ENCODE peak calls at places on chromosomes 3 and 15, in nine cellular contexts. Y, Z, S, D, Q, V, U, F and K are unnamed samples.

GRCh38 chr3:66485291-66485968 is 15.4 kb downstream of the LRIG1 start:
- DNase-seq in Y (peak), Z (no peak), S (no peak), D (no peak), Q (peak), V (no peak), U (no peak), F (no peak), K (no peak)

GRCh38 chr3:15063656-15064286 is 1.3 kb downstream of the MRPS25 start:
- DNase-seq in Y (no peak), Z (no peak), S (no peak), D (no peak), Q (no peak), V (no peak), U (no peak), F (no peak), K (no peak)

GRCh38 chr3:192916455-192917257 is 1.0 kb downstream of the MB21D2 start:
- DNase-seq in Y (peak), Z (no peak), S (no peak), D (no peak), Q (peak), V (peak), U (peak), F (peak), K (peak)

GRCh38 chr15:91261345-91261744 is 161.3 kb downstream of the SV2B start:
- DNase-seq in Y (no peak), Z (no peak), S (no peak), D (no peak), Q (no peak), V (no peak), U (no peak), F (no peak), K (no peak)

GRCh38 chr15:69712999-69713398 is 260.4 kb downstream of the RPLP1 start:
- DNase-seq in Y (no peak), Z (no peak), S (no peak), D (no peak), Q (no peak), V (no peak), U (no peak), F (no peak), K (no peak)

GRCh38 chr3:189664311-189664710 is 33.1 kb downstream of the TP63 start:
- DNase-seq in Y (peak), Z (no peak), S (no peak), D (no peak), Q (peak), V (no peak), U (no peak), F (no peak), K (peak)

GRCh38 chr3:195717852-195718476 is 2.8 kb upstream of the MUC20 start:
- DNase-seq in Y (no peak), Z (no peak), S (no peak), D (no peak), Q (no peak), V (no peak), U (no peak), F (no peak), K (no peak)

GRCh38 chr3:195815169-195815771 is 3.5 kb upstream of the MUC4 start:
- DNase-seq in Y (no peak), Z (no peak), S (no peak), D (no peak), Q (no peak), V (no peak), U (no peak), F (no peak), K (no peak)

GRCh38 chr15:70395164-70395563 is 297.4 kb upstream of the TLE3 start:
- DNase-seq in Y (no peak), Z (no peak), S (no peak), D (no peak), Q (no peak), V (no peak), U (no peak), F (no peak), K (no peak)

GRCh38 chr15:28022181-28022580 is 76.9 kb downstream of the OCA2 start:
- DNase-seq in Y (no peak), Z (no peak), S (no peak), D (no peak), Q (no peak), V (no peak), U (no peak), F (no peak), K (no peak)

GRCh38 chr3:23078735-23079134 is 124.4 kb upstream of the UBE2E2 start:
- DNase-seq in Y (no peak), Z (no peak), S (no peak), D (no peak), Q (no peak), V (no peak), U (no peak), F (no peak), K (no peak)

GRCh38 chr3:36774072-36774471 is 9.7 kb upstream of the DCLK3 start:
- DNase-seq in Y (no peak), Z (no peak), S (no peak), D (no peak), Q (peak), V (no peak), U (no peak), F (no peak), K (no peak)

GRCh38 chr3:29668728-29669127 is 387.9 kb downstream of the RBMS3 start:
- DNase-seq in Y (no peak), Z (no peak), S (no peak), D (no peak), Q (no peak), V (no peak), U (no peak), F (no peak), K (no peak)

GRCh38 chr3:141092663-141093062 is 41.5 kb downstream of the SPSB4 start:
- DNase-seq in Y (no peak), Z (no peak), S (no peak), D (no peak), Q (no peak), V (no peak), U (no peak), F (no peak), K (no peak)

GRCh38 chr3:66036586-66037061 is 2.1 kb downstream of the MAGI1 start:
- DNase-seq in Y (no peak), Z (no peak), S (no peak), D (no peak), Q (peak), V (no peak), U (no peak), F (no peak), K (no peak)

GRCh38 chr15:41022487-41023090 is 69.3 kb downstream of the CHAC1 start:
- DNase-seq in Y (peak), Z (peak), S (no peak), D (peak), Q (peak), V (peak), U (no peak), F (peak), K (peak)

GRCh38 chr15:68411276-68411675 is 20.7 kb downstream of the ITGA11 start:
- DNase-seq in Y (no peak), Z (no peak), S (peak), D (no peak), Q (no peak), V (no peak), U (no peak), F (no peak), K (no peak)

GRCh38 chr3:60629816-60630215 is 621.4 kb downstream of the FHIT start:
- DNase-seq in Y (no peak), Z (no peak), S (no peak), D (no peak), Q (no peak), V (no peak), U (no peak), F (no peak), K (no peak)

GRCh38 chr15:44394062-44394461 is 33.4 kb upstream of the CTDSPL2 start:
- DNase-seq in Y (no peak), Z (no peak), S (no peak), D (no peak), Q (no peak), V (no peak), U (no peak), F (no peak), K (no peak)

GRCh38 chr15:87597346-87598052 is 659.0 kb downstream of the NTRK3 start:
- DNase-seq in Y (no peak), Z (no peak), S (no peak), D (peak), Q (no peak), V (no peak), U (no peak), F (no peak), K (no peak)

GRCh38 chr3:81920805-81921204 is 159.4 kb upstream of the GBE1 start:
- DNase-seq in Y (peak), Z (no peak), S (no peak), D (no peak), Q (peak), V (no peak), U (no peak), F (no peak), K (no peak)